ENCODE peak calls at places on chromosomes 11 and 22, in ten cellular contexts. W is activated CD4-positive, alpha-beta T cell treated with anti-CD3 and anti-CD28 coated beads, Interleukin-2, amount 50 U/mL, for 48 hours; E is Right ventricle myocardium superior; U is NCI-H345; H is T-cell; J is activated effector memory CD4-positive, alpha-beta T cell treated with anti-CD3 and anti-CD28 coated beads, Interleukin-2, amount 50 U/mL, for 16 hours; S is germinal center; Q is activated CD8-positive, alpha-beta memory T cell treated with anti-CD3 and anti-CD28 coated beads, Interleukin-2, amount 10 ng/mL, durations not matched to agents 7 days and 5 days; G is stimulated activated CD4-positive, alpha-beta T cell treated with anti-CD3 and anti-CD28 coated beads, TNF-alpha, amount 100 ng/mL, for 48 hours; A is cardiac fibroblast. O is an unnamed sample.

GRCh38 chr11:111469200-111469599 is 43.0 kb downstream of the BTG4 start:
- DNase-seq in A (peak; percentile 65), J (no peak), G (no peak), S (no peak), U (no peak), E (no peak), W (no peak), Q (no peak), H (no peak), O (no peak)

GRCh38 chr11:75924966-75925784 is 110.2 kb downstream of the UVRAG start:
- DNase-seq in A (peak; percentile 53), E (peak; percentile 41), U (no peak), J (no peak), Q (no peak), G (no peak), W (no peak), S (no peak), H (no peak), O (no peak)

GRCh38 chr22:32854351-32854804 is 52.9 kb downstream of the TIMP3 start:
- DNase-seq in G (no peak), Q (no peak), H (no peak), J (no peak), S (no peak), E (peak; percentile 71), W (no peak), U (no peak), A (no peak), O (no peak)

GRCh38 chr11:69634069-69634468 is 6.9 kb upstream of the CCND1 start:
- DNase-seq in W (no peak), Q (no peak), S (no peak), U (no peak), E (no peak), H (no peak), A (no peak), G (no peak), J (no peak), O (no peak)

GRCh38 chr22:35409783-35410662 is 10.1 kb downstream of the MCM5 start:
- DNase-seq in U (no peak), H (peak; percentile 24), E (peak; percentile 54), S (peak; percentile 90), W (no peak), A (no peak), J (no peak), Q (peak; percentile 50), G (no peak), O (peak; percentile 92)

GRCh38 chr11:114166897-114167323 is 107.4 kb downstream of the ZBTB16 start:
- DNase-seq in H (no peak), W (no peak), G (no peak), A (peak; percentile 95), J (no peak), U (peak; percentile 69), E (no peak), Q (no peak), S (no peak), O (no peak)

GRCh38 chr11:46298699-46299424 is 21.4 kb downstream of the CREB3L1 start:
- DNase-seq in U (no peak), Q (no peak), G (no peak), H (no peak), A (peak; percentile 92), J (no peak), E (no peak), W (no peak), S (no peak), O (no peak)

GRCh38 chr11:118410055-118410745 is 8.8 kb downstream of the ATP5MG start:
- DNase-seq in U (no peak), G (no peak), E (no peak), W (no peak), Q (no peak), A (no peak), J (no peak), H (no peak), S (peak; percentile 70), O (no peak)

GRCh38 chr22:45225732-45226560 is 14.7 kb downstream of the KIAA0930 start:
- DNase-seq in J (no peak), G (no peak), W (no peak), E (peak; percentile 64), H (no peak), S (no peak), Q (no peak), A (peak; percentile 32), U (no peak), O (peak; percentile 83)

GRCh38 chr11:83070044-83070877 is 1.4 kb downstream of the RAB30 start:
- DNase-seq in S (no peak), Q (no peak), H (no peak), G (no peak), J (no peak), E (no peak), A (peak; percentile 75), W (no peak), U (no peak), O (no peak)

GRCh38 chr11:2562181-2562581 is 117.4 kb downstream of the KCNQ1 start:
- DNase-seq in Q (no peak), G (no peak), J (peak; percentile 36), W (no peak), A (no peak), S (no peak), H (no peak), U (no peak), E (peak; percentile 36), O (peak; percentile 59)

GRCh38 chr11:76663912-76664440 is 6.6 kb downstream of the LRRC32 start:
- DNase-seq in Q (no peak), U (no peak), S (no peak), J (no peak), W (no peak), A (no peak), G (no peak), H (no peak), E (peak; percentile 17), O (peak; percentile 41)

GRCh38 chr22:19892249-19892879 is 37.7 kb upstream of the GNB1L start:
- DNase-seq in W (peak; percentile 62), A (peak; percentile 45), H (peak; percentile 49), G (peak; percentile 31), J (peak; percentile 86), Q (peak; percentile 68), S (peak; percentile 47), E (no peak), U (no peak), O (no peak)

GRCh38 chr11:1876361-1877063 is 15.2 kb downstream of the PRR33 start:
- DNase-seq in A (peak; percentile 55), W (no peak), J (peak; percentile 62), E (peak; percentile 86), Q (no peak), G (no peak), H (no peak), S (no peak), U (peak; percentile 20), O (peak; percentile 87)

GRCh38 chr11:57567210-57567511 is 311 bp downstream of the UBE2L6 start:
- DNase-seq in U (no peak), W (peak; percentile 23), Q (peak; percentile 68), A (peak; percentile 15), J (no peak), S (no peak), G (no peak), E (no peak), H (peak; percentile 25), O (no peak)

GRCh38 chr11:35246725-35247124 is 107.8 kb downstream of the CD44 start:
- DNase-seq in Q (no peak), E (no peak), G (no peak), J (no peak), S (no peak), H (no peak), A (peak; percentile 62), W (no peak), U (no peak), O (no peak)

GRCh38 chr11:114326776-114327175 is 30.6 kb downstream of the NNMT start:
- DNase-seq in Q (no peak), A (no peak), G (no peak), U (no peak), H (no peak), E (no peak), S (no peak), J (no peak), W (no peak), O (no peak)

GRCh38 chr11:3942160-3942955 is 86.9 kb downstream of the STIM1 start:
- DNase-seq in J (no peak), A (no peak), E (no peak), S (no peak), W (no peak), G (no peak), H (peak; percentile 26), Q (peak; percentile 72), U (no peak), O (no peak)

GRCh38 chr11:87870081-87870480 is 305.2 kb downstream of the RAB38 start:
- DNase-seq in W (no peak), H (no peak), Q (no peak), U (no peak), A (no peak), J (no peak), S (no peak), E (no peak), G (no peak), O (no peak)

O was measured in spleen.